ENCODE peak calls at places on chromosomes 6 and 20, in four cellular contexts. N, X, G and R are unnamed samples.

GRCh38 chr20:60820918-60821317 is 431.1 kb upstream of the CDH4 start:
- DNase-seq in N (no peak), X (no peak), G (no peak), R (no peak)

GRCh38 chr6:21188505-21189223 is 404.9 kb upstream of the SOX4 start:
- DNase-seq in N (no peak), X (no peak), G (no peak), R (no peak)

GRCh38 chr20:15913661-15914060 is 659.6 kb downstream of the KIF16B start:
- DNase-seq in N (no peak), X (no peak), G (no peak), R (no peak)

GRCh38 chr6:17741507-17741906 is 34.8 kb upstream of the NUP153 start:
- DNase-seq in N (no peak), X (no peak), G (peak; percentile 12), R (no peak)

GRCh38 chr6:44942201-44942600 is 385.9 kb upstream of the RUNX2 start:
- DNase-seq in N (no peak), X (no peak), G (no peak), R (no peak)

GRCh38 chr20:25033250-25033940 is 24.5 kb downstream of the ACSS1 start:
- DNase-seq in N (no peak), X (no peak), G (no peak), R (peak; percentile 8)

GRCh38 chr6:17385660-17386059 is 7.7 kb upstream of the CAP2 start:
- DNase-seq in N (no peak), X (no peak), G (no peak), R (no peak)

GRCh38 chr20:58223358-58223941 is 5.0 kb downstream of the ANKRD60 start:
- DNase-seq in N (peak; percentile 34), X (no peak), G (no peak), R (no peak)

GRCh38 chr6:119445666-119446622 is 96.4 kb upstream of the MAN1A1 start:
- DNase-seq in N (no peak), X (peak; percentile 29), G (peak; percentile 21), R (no peak)

GRCh38 chr6:163057260-163057659 is 329.5 kb downstream of the PACRG start:
- DNase-seq in N (no peak), X (no peak), G (no peak), R (no peak)

GRCh38 chr6:163054641-163055040 is 326.9 kb downstream of the PACRG start:
- DNase-seq in N (no peak), X (no peak), G (no peak), R (no peak)
- H3K4me3 ChIP-seq in N (no peak overlapping the region), X (no peak overlapping the region), G (no peak overlapping the region), R (no peak overlapping the region)

DNA sequence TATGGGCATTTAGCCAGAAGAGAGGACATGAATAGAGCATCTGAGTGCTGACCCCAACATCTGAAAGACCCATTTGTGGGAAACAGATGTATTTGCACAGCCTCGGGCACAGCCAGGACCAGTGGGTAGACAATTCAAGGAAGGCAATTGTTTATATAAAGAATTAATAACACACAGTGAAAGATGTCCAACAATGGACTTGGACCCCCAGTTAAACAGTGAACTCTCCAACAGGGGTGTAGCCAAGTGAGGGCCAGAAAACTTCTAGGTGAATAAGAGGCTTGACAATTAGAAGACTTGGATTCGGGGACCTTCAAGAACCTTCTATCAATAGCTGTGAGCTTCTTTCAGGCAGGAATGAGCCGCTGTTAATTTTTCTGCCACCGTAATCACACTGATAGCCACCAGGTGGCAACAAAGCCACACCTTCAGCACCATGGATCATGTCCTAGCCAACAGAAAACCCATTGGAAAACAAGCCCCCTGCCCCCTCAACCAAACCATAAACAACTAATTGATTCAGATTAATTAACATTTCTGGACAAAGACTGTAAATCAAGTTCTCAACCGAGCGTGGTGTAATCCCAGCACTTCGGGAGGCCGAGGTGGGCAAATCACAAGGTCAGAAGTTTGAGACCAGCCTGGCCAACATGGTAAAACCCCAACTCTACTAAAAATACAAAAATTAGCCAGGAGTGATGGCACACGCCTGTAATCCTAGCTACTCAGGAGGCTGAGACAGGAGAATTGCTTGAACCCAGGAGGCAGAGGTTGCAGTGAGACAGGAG is 8.8 kb upstream of the SRSF6 start:
- DNase-seq in N (no peak), X (peak; percentile 69), G (peak; percentile 76), R (no peak)
- TF ChIP-seq CTCF in N (peak; percentile 15), X (peak; percentile 78), G (peak; percentile 86), R (peak; percentile 64)

DNA sequence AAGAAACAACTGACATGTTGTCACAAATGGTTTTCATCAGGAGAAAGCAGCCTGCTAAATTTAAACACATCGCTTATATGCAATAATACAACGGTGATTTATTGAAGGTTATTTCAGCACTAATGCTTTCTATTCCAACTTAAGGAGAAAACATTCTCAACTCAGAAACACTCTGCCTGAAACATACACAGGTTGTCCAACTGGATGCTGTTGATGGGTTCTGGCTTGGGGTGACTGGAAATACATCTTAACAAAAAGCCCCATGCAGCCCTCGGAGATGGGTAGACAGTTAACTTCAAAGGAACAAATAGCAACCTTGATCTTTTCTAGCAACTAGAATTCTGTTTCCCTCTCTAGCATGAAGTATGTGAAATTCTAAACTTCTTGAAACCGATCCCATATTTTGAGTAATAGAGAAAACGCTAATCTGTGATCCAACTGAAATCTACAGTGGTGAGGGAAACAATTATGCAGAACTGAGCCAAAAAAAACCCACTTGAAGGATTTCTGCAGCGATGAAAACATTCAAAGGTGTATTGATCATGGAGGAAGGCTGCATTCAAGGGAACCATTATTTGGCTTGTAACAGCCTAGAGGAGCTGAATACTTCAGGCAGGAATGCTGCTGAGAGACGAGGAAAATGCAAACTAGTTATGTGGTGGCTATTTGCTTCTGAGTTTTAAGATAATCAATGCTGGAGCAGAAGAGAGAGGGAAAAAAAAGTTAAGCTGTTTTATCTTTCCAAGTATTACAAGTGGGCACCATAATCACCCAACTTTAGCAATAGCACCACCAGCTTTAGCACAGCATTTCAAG is 6.9 kb downstream of the ZMYND8 start:
- DNase-seq in N (no peak), X (no peak), G (peak; percentile 67), R (no peak)
- TF ChIP-seq POLR2AphosphoS5 in N (peak; percentile 54), X (no peak), G (no peak), R (no peak)

GRCh38 chr20:1934578-1935573 is 39.7 kb downstream of the SIRPA start:
- DNase-seq in N (peak; percentile 92), X (no peak), G (no peak), R (no peak)
- H3K4me3 ChIP-seq in N (no peak overlapping the region), X (no peak overlapping the region), G (no peak overlapping the region), R (no peak overlapping the region)

GRCh38 chr6:113570651-113571050 is 286.5 kb upstream of the MARCKS start:
- DNase-seq in N (no peak), X (no peak), G (no peak), R (no peak)
- TF ChIP-seq CTCF in N (no peak), X (no peak), G (no peak), R (no peak)

GRCh38 chr6:13229205-13230085 is 98.9 kb downstream of the TBC1D7 start:
- DNase-seq in N (no peak), X (peak; percentile 30), G (peak; percentile 32), R (no peak)

GRCh38 chr6:13235339-13235738 is 93.0 kb downstream of the TBC1D7 start:
- DNase-seq in N (no peak), X (no peak), G (no peak), R (no peak)

GRCh38 chr6:13237318-13237717 is 91.0 kb downstream of the TBC1D7 start:
- DNase-seq in N (no peak), X (no peak), G (no peak), R (no peak)

GRCh38 chr6:13234130-13234529 is 94.2 kb downstream of the TBC1D7 start:
- DNase-seq in N (no peak), X (no peak), G (no peak), R (no peak)

DNA sequence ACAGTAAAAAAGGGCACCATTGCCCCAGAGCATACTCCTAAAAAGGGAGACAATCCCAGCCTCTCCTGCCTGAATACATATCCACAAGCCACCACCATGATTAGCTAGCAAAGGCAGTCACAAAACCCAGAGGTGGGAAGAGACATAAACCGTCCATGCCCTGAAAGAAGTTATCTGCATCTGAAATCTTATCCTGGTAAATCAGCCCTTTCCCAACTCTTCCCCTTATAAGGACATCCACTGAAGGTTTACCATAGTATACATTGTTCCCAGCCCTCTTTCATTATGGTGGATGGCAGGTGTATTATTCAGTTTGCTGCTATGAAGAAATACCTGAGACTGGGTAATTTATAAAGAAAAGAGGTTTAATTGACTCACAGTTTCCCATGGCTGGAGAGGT is 95.2 kb downstream of the TBC1D7 start:
- DNase-seq in N (no peak), X (no peak), G (no peak), R (no peak)
- TF ChIP-seq POLR2AphosphoS5 in N (no peak), X (no peak), G (no peak), R (no peak)

GRCh38 chr6:27019651-27020552 is 227.6 kb upstream of the PRSS16 start:
- DNase-seq in N (peak; percentile 95), X (peak; percentile 94), G (peak; percentile 94), R (peak; percentile 84)
- H3K4me3 ChIP-seq in N (peak overlapping the region; percentile 56), X (peak overlapping the region; percentile 45), G (peak overlapping the region; percentile 84), R (peak overlapping the region; percentile 46)

GRCh38 chr20:59770851-59771250 is 162.6 kb downstream of the SYCP2 start:
- DNase-seq in N (peak; percentile 28), X (no peak), G (no peak), R (no peak)

GRCh38 chr20:59767656-59768055 is 163.3 kb downstream of the PHACTR3 start:
- DNase-seq in N (no peak), X (no peak), G (no peak), R (no peak)

GRCh38 chr20:59772373-59772705 is 161.1 kb downstream of the SYCP2 start:
- DNase-seq in N (peak; percentile 32), X (no peak), G (no peak), R (no peak)

GRCh38 chr20:59771506-59772372 is 161.7 kb downstream of the SYCP2 start:
- DNase-seq in N (peak; percentile 60), X (no peak), G (no peak), R (no peak)

DNA sequence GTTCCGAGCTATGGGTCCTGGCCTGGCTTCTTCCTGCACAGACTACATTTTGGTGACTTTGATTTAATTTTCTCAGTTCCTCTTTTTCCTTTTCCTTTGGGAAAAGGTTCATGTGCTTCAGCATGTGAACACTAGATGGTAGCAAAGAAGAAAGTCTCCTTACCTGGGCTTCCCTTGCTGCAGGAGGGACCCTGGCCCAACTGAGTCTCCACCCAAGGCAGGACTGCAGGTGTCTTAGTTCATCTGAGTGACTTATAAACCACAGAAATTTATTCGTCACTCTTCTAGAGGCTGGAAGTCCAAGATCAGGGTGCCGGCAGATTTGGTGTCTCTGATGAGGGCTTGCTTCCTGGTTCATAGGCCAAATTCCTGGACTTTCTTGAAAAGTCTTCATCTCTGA is 163.2 kb downstream of the SYCP2 start:
- DNase-seq in N (peak; percentile 20), X (no peak), G (peak; percentile 49), R (no peak)
- TF ChIP-seq CTCF in N (no peak), X (no peak), G (peak; percentile 51), R (no peak)

GRCh38 chr6:158409451-158409850 is 97.2 kb downstream of the TULP4 start:
- DNase-seq in N (no peak), X (peak; percentile 60), G (no peak), R (no peak)
- TF ChIP-seq POLR2AphosphoS5 in N (no peak), X (peak; percentile 74), G (no peak), R (peak; percentile 57)

DNA sequence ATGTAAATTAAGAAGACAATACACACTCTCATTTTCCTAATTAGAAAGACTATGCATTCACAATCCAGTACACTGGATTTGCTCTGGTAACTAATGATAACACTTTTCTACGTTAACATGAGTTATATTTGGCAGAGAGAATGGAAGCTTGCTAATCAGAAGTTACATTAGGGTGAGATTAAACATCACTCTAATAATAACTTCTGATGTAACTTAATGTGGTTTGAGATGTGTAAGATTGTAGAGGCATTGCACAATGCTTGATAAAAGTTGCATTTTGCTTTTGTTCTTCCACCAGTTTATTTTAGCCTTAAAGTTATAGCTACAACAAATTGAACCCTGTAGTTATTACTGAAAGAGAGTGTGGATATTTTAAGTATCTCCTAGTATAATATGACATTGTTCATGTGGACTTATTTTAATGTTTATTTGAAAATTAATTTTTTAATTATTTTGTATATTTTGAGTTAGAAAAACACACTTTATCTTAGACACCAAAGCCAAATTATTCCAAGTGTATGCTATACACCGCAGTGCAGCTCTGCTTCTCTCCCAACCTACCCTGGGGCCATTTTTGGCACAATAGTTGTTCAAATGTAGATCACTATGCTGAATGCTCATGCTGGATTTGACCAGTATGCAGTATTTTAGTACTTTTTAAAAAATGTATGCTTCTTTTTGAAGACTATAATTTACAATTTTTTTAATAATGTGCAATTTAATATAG is 143.2 kb downstream of the SLC16A10 start:
- DNase-seq in N (no peak), X (no peak), G (no peak), R (no peak)
- H3K4me3 ChIP-seq in N (no peak overlapping the region), X (no peak overlapping the region), G (no peak overlapping the region), R (no peak overlapping the region)